ENCODE peak calls at places on chromosomes 2 and 18, in nine cellular contexts. B is breast epithelium, F is A549, R is heart left ventricle, P is gastrocnemius medialis, G is ovary, O is HCT116, Y is IMR-90, X is stomach. V is an unnamed sample. For H3K9me3, the result is how much of the 10 kb centered on the place peaks cover.

GRCh38 chr2:229930656-229931055 is 8.4 kb downstream of the FBXO36 start:
- DNase-seq in B (no peak), F (no peak), R (no peak), P (no peak), G (no peak), O (no peak), Y (no peak), X (no peak), V (no peak)

GRCh38 chr2:46065152-46065551 is 232.1 kb upstream of the EPAS1 start:
- DNase-seq in B (no peak), F (no peak), R (no peak), P (no peak), G (no peak), O (no peak), Y (peak), X (no peak), V (no peak)

GRCh38 chr2:57864926-57865325 is 181.7 kb upstream of the VRK2 start:
- DNase-seq in B (no peak), F (no peak), R (no peak), P (no peak), G (no peak), O (no peak), Y (no peak), X (no peak), V (no peak)

GRCh38 chr18:7741640-7742039 is 174.5 kb downstream of the PTPRM start:
- DNase-seq in B (no peak), F (no peak), R (no peak), P (no peak), G (no peak), O (no peak), Y (no peak), X (no peak), V (no peak)

GRCh38 chr18:8051388-8051787 is 484.3 kb downstream of the PTPRM start:
- DNase-seq in B (no peak), F (no peak), R (no peak), P (no peak), G (no peak), O (no peak), Y (peak), X (no peak), V (no peak)

GRCh38 chr2:134137182-134137595 is 116.7 kb upstream of the MGAT5 start:
- DNase-seq in B (peak), F (no peak), R (no peak), P (no peak), G (no peak), O (no peak), Y (peak), X (peak), V (no peak)

GRCh38 chr2:150531626-150532419 is 44.4 kb upstream of the RND3 start:
- DNase-seq in B (no peak), F (no peak), R (no peak), P (no peak), G (no peak), O (no peak), Y (peak), X (no peak), V (no peak)

GRCh38 chr2:62489162-62489561 is 16.8 kb downstream of the TMEM17 start:
- DNase-seq in B (no peak), F (no peak), R (no peak), P (no peak), G (no peak), O (no peak), Y (peak), X (no peak), V (no peak)

GRCh38 chr2:217610411-217610814 is 392.4 kb downstream of the TNS1 start:
- DNase-seq in B (no peak), F (no peak), R (no peak), P (no peak), G (no peak), O (no peak), Y (no peak), X (peak), V (no peak)

GRCh38 chr2:212109792-212110680 is 428.6 kb downstream of the ERBB4 start:
- DNase-seq in B (no peak), F (no peak), R (no peak), P (no peak), G (no peak), O (no peak), Y (no peak), X (no peak), V (no peak)

DNA sequence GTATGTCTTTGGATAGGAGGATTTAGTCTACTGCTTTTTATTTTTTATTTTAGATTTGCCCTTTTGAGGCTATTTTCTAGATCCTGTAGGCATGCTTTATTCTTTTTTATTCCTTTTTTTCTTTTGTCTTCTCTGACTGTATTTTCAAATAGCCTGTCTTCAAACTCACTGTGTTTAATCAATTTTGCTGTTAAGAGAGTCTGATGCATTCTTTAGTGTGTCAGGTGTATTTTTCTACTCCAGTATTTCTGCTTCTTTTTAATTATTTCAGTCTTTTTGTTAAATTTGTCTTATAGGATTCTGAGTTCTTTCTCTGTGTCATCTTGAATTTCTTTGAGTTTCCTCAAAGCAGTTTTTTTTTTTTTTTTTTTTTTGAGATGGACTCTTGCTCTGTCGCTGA is 113.5 kb downstream of the NAT8 start:
- DNase-seq in B (no peak), F (no peak), R (no peak), P (no peak), G (no peak), O (no peak), Y (no peak), X (no peak), V (no peak)
- H3K4me3 ChIP-seq in B (no peak), F (no peak), R (no peak), P (no peak), G (no peak), O (no peak), Y (no peak), X (no peak), V (no peak)

DNA sequence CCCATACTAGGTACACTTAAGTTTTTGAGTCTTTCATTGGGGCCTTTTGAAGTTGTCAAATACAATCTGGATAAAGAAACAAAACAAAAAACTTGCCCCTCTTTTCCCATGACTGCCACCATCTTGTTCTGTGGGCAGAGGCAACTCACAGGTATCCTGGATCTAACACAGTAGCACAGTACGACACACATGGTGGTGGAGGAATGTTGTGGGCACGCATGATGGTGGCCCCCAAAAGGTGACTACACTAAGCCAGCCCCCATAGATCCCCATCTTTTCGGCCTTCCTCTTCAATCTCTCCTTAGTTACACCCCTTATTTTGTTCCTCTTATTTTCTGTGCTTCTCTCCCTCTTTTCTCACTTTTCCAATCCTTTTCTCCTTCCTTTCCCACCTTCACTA is 4.5 kb upstream of the STPG4 start:
- DNase-seq in B (no peak), F (no peak), R (no peak), P (no peak), G (no peak), O (no peak), Y (no peak), X (no peak), V (no peak)
- TF ChIP-seq POLR2A in B (no peak), F (no peak), R (no peak), P (no peak), G (no peak), O (no peak), Y (no peak), X (no peak), V (no peak)

GRCh38 chr2:95327861-95328260 is 30.7 kb downstream of the KCNIP3 start:
- DNase-seq in B (no peak), F (no peak), R (peak), P (no peak), G (no peak), O (no peak), Y (no peak), X (no peak), V (no peak)
- H3K9me3 ChIP-seq in B (under half), F (under half), R (under half), P (under half), G (under half), O (under half), Y (under half), X (under half), V (under half)

GRCh38 chr2:119156105-119156890 is 2.3 kb downstream of the C1QL2 start:
- DNase-seq in B (no peak), F (no peak), R (no peak), P (no peak), G (no peak), O (no peak), Y (no peak), X (no peak), V (no peak)

GRCh38 chr2:119155633-119156032 is 2.9 kb downstream of the C1QL2 start:
- DNase-seq in B (no peak), F (no peak), R (no peak), P (no peak), G (no peak), O (no peak), Y (no peak), X (no peak), V (no peak)

GRCh38 chr2:119157850-119158511 is 570 bp downstream of the C1QL2 start:
- DNase-seq in B (no peak), F (no peak), R (no peak), P (no peak), G (no peak), O (no peak), Y (no peak), X (no peak), V (no peak)

GRCh38 chr2:119158563-119159347 is at the start of gene C1QL2:
- DNase-seq in B (no peak), F (no peak), R (no peak), P (no peak), G (no peak), O (no peak), Y (no peak), X (no peak), V (no peak)

GRCh38 chr2:119156891-119157773 is 1.4 kb downstream of the C1QL2 start:
- DNase-seq in B (no peak), F (no peak), R (no peak), P (no peak), G (no peak), O (no peak), Y (no peak), X (no peak), V (no peak)
- H3K4me3 ChIP-seq in B (peak), F (no peak), R (no peak), P (peak), G (no peak), O (no peak), Y (no peak), X (no peak), V (no peak)

GRCh38 chr2:20438334-20439192 is 8.3 kb upstream of the RHOB start:
- DNase-seq in B (no peak), F (peak), R (no peak), P (peak), G (no peak), O (no peak), Y (peak), X (no peak), V (no peak)
- TF ChIP-seq POLR2A in B (peak), F (no peak), R (peak), P (peak), G (peak), O (no peak), Y (no peak), X (no peak), V (peak)

GRCh38 chr2:15692551-15693377 is 101.1 kb downstream of the DDX1 start:
- DNase-seq in B (no peak), F (no peak), R (no peak), P (no peak), G (no peak), O (no peak), Y (no peak), X (no peak), V (no peak)
- H3K9me3 ChIP-seq in B (under half), F (under half), R (under half), P (under half), G (under half), O (under half), Y (under half), X (under half), V (under half)

GRCh38 chr2:54634564-54635511 is 88.6 kb upstream of the EML6 start:
- DNase-seq in B (peak), F (peak), R (no peak), P (peak), G (no peak), O (no peak), Y (peak), X (no peak), V (no peak)
- H3K4me3 ChIP-seq in B (no peak), F (peak), R (peak), P (peak), G (no peak), O (no peak), Y (peak), X (no peak), V (peak)

DNA sequence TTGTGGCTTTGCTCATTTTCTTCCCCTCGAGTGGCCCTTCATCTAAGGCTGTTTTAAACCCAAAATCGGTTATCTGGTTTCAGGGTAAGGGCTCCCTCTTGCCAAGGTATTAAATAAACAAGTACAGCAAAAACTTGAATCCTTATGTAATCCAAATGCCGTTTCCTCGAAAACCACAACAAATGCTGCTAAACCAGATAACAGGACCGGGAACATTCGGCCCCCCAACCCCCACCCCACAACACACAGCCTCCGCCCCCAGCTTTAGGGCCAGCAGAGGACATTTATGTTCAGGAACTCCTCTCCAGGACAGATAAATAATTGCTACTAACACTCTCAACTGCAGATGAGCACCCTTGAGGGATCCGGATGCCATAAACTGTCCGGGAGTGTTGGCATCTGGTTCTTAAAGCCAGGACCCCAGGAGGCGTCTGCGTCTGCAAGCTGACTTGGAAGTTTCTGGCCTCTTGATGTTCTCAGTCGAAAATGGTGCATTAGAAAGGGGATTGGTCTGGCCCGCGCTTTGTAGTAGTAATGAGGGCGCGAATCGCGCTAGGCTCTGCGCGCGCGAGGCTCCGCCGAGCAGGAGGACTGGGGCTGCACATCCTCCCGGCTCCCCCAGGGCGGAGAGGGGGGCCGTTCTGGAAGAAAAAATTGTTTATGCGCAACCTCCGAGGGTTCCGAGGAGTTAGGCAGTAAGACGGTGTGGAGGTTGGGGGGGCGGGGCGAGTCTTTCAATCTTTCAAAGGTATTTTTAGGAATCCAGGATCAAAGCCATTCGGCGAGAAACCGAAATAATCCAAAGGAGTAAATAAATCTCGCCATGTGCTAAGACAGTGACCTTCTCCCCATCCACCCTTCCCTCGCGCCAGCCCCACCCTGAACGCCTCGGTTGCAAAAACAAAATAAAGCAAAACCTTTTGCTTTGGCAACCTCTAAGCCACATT is 3.9 kb upstream of the ID2 start:
- DNase-seq in B (peak), F (no peak), R (peak), P (peak), G (peak), O (peak), Y (peak), X (peak), V (no peak)
- TF ChIP-seq POLR2A in B (no peak), F (peak), R (no peak), P (no peak), G (no peak), O (no peak), Y (peak), X (no peak), V (no peak)